ENCODE peak calls at places on chromosome 21, in ten cellular contexts. Z, Q, K, J, E, D, T, Y, N and H are unnamed samples. For H3K9me3, the result is how much of the 10 kb centered on the place peaks cover.

GRCh38 chr21:39319251-39319756 is 5.9 kb upstream of the BRWD1 start:
- DNase-seq in Z (no peak), Q (no peak), K (peak), J (no peak), E (no peak), D (peak), T (peak), Y (no peak), N (no peak), H (no peak)

GRCh38 chr21:46195595-46196195 is 11.4 kb upstream of the SPATC1L start:
- DNase-seq in Z (no peak), Q (no peak), K (no peak), J (peak), E (no peak), D (no peak), T (no peak), Y (no peak), N (peak), H (peak)

GRCh38 chr21:21612446-21612845 is 614.2 kb downstream of the NCAM2 start:
- DNase-seq in Z (no peak), Q (no peak), K (peak), J (no peak), E (no peak), D (no peak), T (no peak), Y (no peak), N (no peak), H (no peak)

GRCh38 chr21:31576428-31576827 is 83.1 kb upstream of the SOD1 start:
- DNase-seq in Z (no peak), Q (no peak), K (no peak), J (no peak), E (peak), D (no peak), T (no peak), Y (no peak), N (no peak), H (no peak)

GRCh38 chr21:40291560-40291959 is 424.3 kb downstream of the PCP4 start:
- DNase-seq in Z (no peak), Q (no peak), K (no peak), J (no peak), E (no peak), D (no peak), T (peak), Y (no peak), N (no peak), H (no peak)

GRCh38 chr21:41211041-41211426 is 43.1 kb downstream of the BACE2 start:
- DNase-seq in Z (no peak), Q (no peak), K (no peak), J (no peak), E (no peak), D (no peak), T (no peak), Y (no peak), N (no peak), H (no peak)

GRCh38 chr21:18244721-18245486 is at the start of gene CHODL:
- DNase-seq in Z (no peak), Q (no peak), K (no peak), J (no peak), E (no peak), D (no peak), T (no peak), Y (no peak), N (no peak), H (no peak)

GRCh38 chr21:31220567-31220966 is 123.5 kb downstream of the TIAM1 start:
- DNase-seq in Z (no peak), Q (no peak), K (peak), J (no peak), E (no peak), D (no peak), T (no peak), Y (no peak), N (no peak), H (no peak)

GRCh38 chr21:28224191-28224755 is 768.4 kb downstream of the LTN1 start:
- DNase-seq in Z (no peak), Q (no peak), K (no peak), J (no peak), E (no peak), D (no peak), T (no peak), Y (no peak), N (no peak), H (no peak)

GRCh38 chr21:21163904-21164303 is 165.7 kb downstream of the NCAM2 start:
- DNase-seq in Z (peak), Q (peak), K (peak), J (peak), E (no peak), D (peak), T (peak), Y (no peak), N (peak), H (no peak)

GRCh38 chr21:41359289-41359688 is 2.5 kb upstream of the MX2 start:
- DNase-seq in Z (no peak), Q (peak), K (no peak), J (no peak), E (peak), D (no peak), T (no peak), Y (peak), N (no peak), H (no peak)

GRCh38 chr21:33767236-33767635 is 124.9 kb downstream of the ITSN1 start:
- DNase-seq in Z (no peak), Q (no peak), K (peak), J (no peak), E (no peak), D (no peak), T (no peak), Y (no peak), N (no peak), H (no peak)

GRCh38 chr21:22209304-22209700 is 1211.1 kb downstream of the NCAM2 start:
- DNase-seq in Z (no peak), Q (no peak), K (no peak), J (no peak), E (no peak), D (no peak), T (no peak), Y (no peak), N (no peak), H (no peak)

GRCh38 chr21:16534408-16535099 is 804.8 kb downstream of the USP25 start:
- DNase-seq in Z (peak), Q (peak), K (peak), J (peak), E (no peak), D (peak), T (peak), Y (no peak), N (peak), H (no peak)

GRCh38 chr21:18529253-18529652 is 125.7 kb upstream of the TMPRSS15 start:
- DNase-seq in Z (no peak), Q (no peak), K (no peak), J (no peak), E (no peak), D (no peak), T (peak), Y (no peak), N (no peak), H (no peak)

GRCh38 chr21:16279658-16280581 is 550.1 kb downstream of the USP25 start:
- DNase-seq in Z (peak), Q (no peak), K (peak), J (peak), E (no peak), D (no peak), T (peak), Y (no peak), N (no peak), H (no peak)

GRCh38 chr21:38819719-38820147 is 14.0 kb downstream of the ETS2 start:
- DNase-seq in Z (peak), Q (no peak), K (peak), J (no peak), E (no peak), D (no peak), T (no peak), Y (no peak), N (no peak), H (no peak)

GRCh38 chr21:16419188-16419874 is 689.5 kb downstream of the USP25 start:
- DNase-seq in Z (peak), Q (peak), K (peak), J (peak), E (no peak), D (peak), T (peak), Y (no peak), N (peak), H (no peak)

GRCh38 chr21:32708069-32708468 is 19.7 kb downstream of the SYNJ1 start:
- DNase-seq in Z (no peak), Q (no peak), K (no peak), J (no peak), E (no peak), D (no peak), T (no peak), Y (no peak), N (no peak), H (no peak)
- H3K27ac ChIP-seq in Z (no peak), Q (peak), K (no peak), J (no peak), E (no peak), D (no peak), T (no peak), Y (no peak), N (no peak), H (no peak)

GRCh38 chr21:35481005-35481404 is 431.9 kb upstream of the RUNX1 start:
- DNase-seq in Z (no peak), Q (no peak), K (no peak), J (no peak), E (no peak), D (no peak), T (no peak), Y (no peak), N (no peak), H (no peak)

GRCh38 chr21:35485364-35485763 is 436.3 kb upstream of the RUNX1 start:
- DNase-seq in Z (no peak), Q (no peak), K (no peak), J (no peak), E (no peak), D (no peak), T (no peak), Y (no peak), N (no peak), H (no peak)

GRCh38 chr21:35484856-35485255 is 435.8 kb upstream of the RUNX1 start:
- DNase-seq in Z (no peak), Q (no peak), K (no peak), J (no peak), E (no peak), D (no peak), T (no peak), Y (no peak), N (no peak), H (no peak)

GRCh38 chr21:35484032-35484431 is 434.9 kb upstream of the RUNX1 start:
- DNase-seq in Z (no peak), Q (no peak), K (no peak), J (no peak), E (no peak), D (no peak), T (no peak), Y (no peak), N (no peak), H (no peak)

GRCh38 chr21:35483267-35483666 is 434.2 kb upstream of the RUNX1 start:
- DNase-seq in Z (no peak), Q (no peak), K (no peak), J (no peak), E (no peak), D (no peak), T (no peak), Y (no peak), N (no peak), H (no peak)
- TF ChIP-seq POLR2A in Z (no peak), Q (no peak), K (no peak), J (no peak), E (no peak), D (no peak), T (no peak), Y (no peak), N (no peak), H (no peak)

DNA sequence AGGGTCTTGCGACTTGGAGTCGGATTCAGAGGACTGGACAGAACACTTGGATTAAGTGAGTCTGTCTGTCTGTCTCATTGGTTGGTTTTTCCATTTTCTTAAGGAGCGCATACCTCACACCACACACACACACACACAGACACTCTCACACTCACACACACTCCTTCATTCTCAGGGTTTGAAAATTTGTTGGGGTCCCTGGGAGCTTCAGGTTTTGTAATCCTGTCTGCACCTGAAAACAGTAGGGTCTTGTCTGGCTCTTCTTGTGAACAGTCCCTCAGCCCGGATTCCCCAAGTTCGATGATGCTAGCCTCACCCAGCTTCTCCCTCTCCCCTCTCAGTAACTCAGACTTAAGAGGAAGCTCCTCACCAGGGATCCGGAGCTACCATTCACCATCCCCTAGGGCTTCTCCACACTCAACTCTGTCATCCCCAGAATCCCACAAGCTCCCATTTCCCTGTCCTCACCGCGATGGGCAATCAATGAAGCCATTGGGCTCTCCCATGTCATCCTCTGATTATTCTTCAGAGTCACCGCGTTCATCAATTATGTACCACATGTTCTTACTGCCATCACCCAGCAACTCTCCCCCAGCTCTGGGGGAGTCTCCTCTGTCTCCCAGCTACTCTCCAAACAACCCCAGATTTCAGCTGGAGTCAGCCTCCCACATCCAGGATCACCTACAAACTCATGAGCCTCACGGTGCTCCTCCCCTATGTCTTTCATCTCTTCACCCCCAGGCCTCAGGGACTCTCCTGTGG is 1530.9 kb upstream of the TPTE start:
- DNase-seq in Z (no peak), Q (no peak), K (no peak), J (no peak), E (no peak), D (no peak), T (no peak), Y (no peak), N (no peak), H (no peak)
- H3K9me3 ChIP-seq in Z (under half), Q (under half), K (under half), J (under half), E (under half), D (under half), T (under half), Y (under half), N (under half), H (under half)

GRCh38 chr21:36962098-36962780 is 4.2 kb downstream of the HLCS start:
- DNase-seq in Z (no peak), Q (no peak), K (no peak), J (no peak), E (no peak), D (no peak), T (no peak), Y (no peak), N (no peak), H (no peak)
- H3K27ac ChIP-seq in Z (no peak), Q (no peak), K (no peak), J (no peak), E (no peak), D (no peak), T (no peak), Y (no peak), N (no peak), H (no peak)

GRCh38 chr21:42830456-42831455 is 48.6 kb downstream of the WDR4 start:
- DNase-seq in Z (no peak), Q (no peak), K (no peak), J (peak), E (peak), D (no peak), T (no peak), Y (peak), N (no peak), H (peak)

GRCh38 chr21:42829417-42829816 is 49.9 kb downstream of the WDR4 start:
- DNase-seq in Z (no peak), Q (no peak), K (no peak), J (no peak), E (peak), D (no peak), T (no peak), Y (peak), N (no peak), H (peak)

GRCh38 chr21:42827588-42827987 is 51.8 kb downstream of the WDR4 start:
- DNase-seq in Z (no peak), Q (no peak), K (no peak), J (no peak), E (no peak), D (no peak), T (no peak), Y (no peak), N (no peak), H (no peak)

GRCh38 chr21:42833439-42833815 is 45.9 kb downstream of the WDR4 start:
- DNase-seq in Z (peak), Q (no peak), K (peak), J (no peak), E (peak), D (no peak), T (peak), Y (peak), N (no peak), H (peak)

GRCh38 chr21:42829954-42830353 is 49.4 kb downstream of the WDR4 start:
- DNase-seq in Z (no peak), Q (no peak), K (no peak), J (no peak), E (peak), D (no peak), T (no peak), Y (peak), N (no peak), H (peak)
- TF ChIP-seq POLR2A in Z (no peak), Q (no peak), K (no peak), J (no peak), E (no peak), D (no peak), T (no peak), Y (no peak), N (no peak), H (no peak)

GRCh38 chr21:14846619-14847018 is 218.2 kb downstream of the NRIP1 start:
- DNase-seq in Z (no peak), Q (no peak), K (no peak), J (no peak), E (no peak), D (no peak), T (no peak), Y (no peak), N (no peak), H (no peak)
- H3K9me3 ChIP-seq in Z (under half), Q (under half), K (under half), J (under half), E (under half), D (under half), T (under half), Y (under half), N (under half), H (under half)

GRCh38 chr21:44932366-44933181 is 7.3 kb upstream of the SLX9 start:
- DNase-seq in Z (no peak), Q (no peak), K (no peak), J (no peak), E (peak), D (no peak), T (peak), Y (no peak), N (no peak), H (peak)

GRCh38 chr21:44930543-44930981 is 9.3 kb upstream of the SLX9 start:
- DNase-seq in Z (no peak), Q (no peak), K (no peak), J (no peak), E (peak), D (no peak), T (no peak), Y (no peak), N (no peak), H (peak)

GRCh38 chr21:44931501-44932365 is 8.1 kb upstream of the SLX9 start:
- DNase-seq in Z (no peak), Q (no peak), K (no peak), J (no peak), E (peak), D (no peak), T (no peak), Y (no peak), N (no peak), H (no peak)

GRCh38 chr21:44929799-44930542 is 9.3 kb upstream of the ITGB2 start:
- DNase-seq in Z (no peak), Q (no peak), K (no peak), J (no peak), E (peak), D (no peak), T (no peak), Y (no peak), N (no peak), H (no peak)

GRCh38 chr21:44931137-44931500 is 8.7 kb upstream of the SLX9 start:
- DNase-seq in Z (no peak), Q (no peak), K (no peak), J (no peak), E (peak), D (no peak), T (peak), Y (no peak), N (no peak), H (peak)
- H3K27ac ChIP-seq in Z (no peak), Q (peak), K (no peak), J (no peak), E (peak), D (peak), T (peak), Y (peak), N (no peak), H (peak)

DNA sequence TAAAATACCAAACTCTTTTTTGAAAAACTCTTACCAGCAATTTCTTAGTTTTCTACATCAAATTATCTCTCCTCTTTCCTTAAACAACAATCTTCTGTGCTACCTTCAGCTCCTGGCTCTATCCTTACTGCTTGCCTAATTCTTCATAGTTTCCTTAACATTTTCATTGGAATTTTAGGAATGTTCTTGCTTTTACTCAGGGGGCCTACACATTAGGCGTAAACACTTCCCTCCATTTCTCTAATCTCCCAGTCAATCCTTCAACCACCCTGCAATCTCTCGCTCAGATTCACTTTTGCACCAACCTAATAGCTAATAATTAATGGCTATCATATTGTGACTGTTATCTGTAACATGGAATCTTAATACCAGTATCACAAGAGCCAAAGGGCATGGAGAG is 50.1 kb downstream of the ADAMTS5 start:
- DNase-seq in Z (no peak), Q (no peak), K (no peak), J (no peak), E (no peak), D (no peak), T (no peak), Y (no peak), N (no peak), H (no peak)
- TF ChIP-seq POLR2A in Z (no peak), Q (no peak), K (no peak), J (no peak), E (no peak), D (no peak), T (no peak), Y (no peak), N (no peak), H (no peak)